ENCODE peak calls at places on chromosomes 12 and 14, in eight cellular contexts. L is GM23248, T is MM.1S, G is PC-3, S is GM23338, E is hepatocyte, D is HCT116, Z is SK-N-SH. J is an unnamed sample.

GRCh38 chr12:7645395-7646177 is 20.1 kb downstream of the APOBEC1 start:
- DNase-seq in G (peak; percentile 58), S (peak; percentile 79), D (peak; percentile 24), E (peak; percentile 56), L (peak; percentile 52), T (peak; percentile 37), Z (peak; percentile 52), J (peak; percentile 69)

GRCh38 chr14:105364100-105364708 is 34.1 kb upstream of the TEX22 start:
- DNase-seq in D (no peak), S (no peak), Z (peak; percentile 95), E (no peak), T (no peak), L (peak; percentile 93), G (no peak), J (no peak)

GRCh38 chr12:4272976-4273650 is 449 bp upstream of the CCND2 start:
- DNase-seq in E (no peak), T (peak; percentile 51), S (peak; percentile 34), L (no peak), Z (no peak), G (no peak), D (no peak), J (no peak)

GRCh38 chr12:2877959-2878732 is 1.1 kb downstream of the RHNO1 start:
- DNase-seq in T (no peak), G (no peak), S (no peak), D (no peak), L (peak; percentile 62), Z (no peak), E (peak; percentile 45), J (peak; percentile 54)

GRCh38 chr12:124747426-124748161 is 116.1 kb downstream of the SCARB1 start:
- DNase-seq in T (no peak), E (peak; percentile 73), D (no peak), L (peak; percentile 94), S (no peak), Z (no peak), G (peak; percentile 98), J (no peak)

GRCh38 chr14:91368681-91369416 is 48.8 kb downstream of the CCDC88C start:
- DNase-seq in T (peak; percentile 66), Z (no peak), D (no peak), G (no peak), S (no peak), E (no peak), L (no peak), J (peak; percentile 59)

GRCh38 chr12:10241781-10242180 is 29.1 kb downstream of the GABARAPL1 start:
- DNase-seq in S (peak; percentile 5), L (no peak), D (no peak), E (no peak), G (no peak), Z (no peak), T (no peak), J (no peak)

GRCh38 chr12:11763760-11764520 is 114.5 kb downstream of the ETV6 start:
- DNase-seq in Z (no peak), S (no peak), G (no peak), E (no peak), L (peak; percentile 80), D (no peak), T (no peak), J (no peak)

GRCh38 chr12:32587536-32588346 is 91.4 kb upstream of the DNM1L start:
- DNase-seq in T (no peak), S (no peak), G (no peak), L (no peak), Z (no peak), D (no peak), E (no peak), J (no peak)

GRCh38 chr12:40701756-40702155 is 9.5 kb downstream of the CNTN1 start:
- DNase-seq in S (no peak), G (no peak), E (no peak), L (no peak), T (no peak), D (no peak), Z (no peak), J (no peak)

GRCh38 chr14:91985521-91986255 is 38.2 kb upstream of the FBLN5 start:
- DNase-seq in D (no peak), L (peak; percentile 47), G (no peak), Z (no peak), T (no peak), E (no peak), S (no peak), J (no peak)

GRCh38 chr14:66857867-66858266 is 331.4 kb upstream of the GARIN2 start:
- DNase-seq in S (no peak), D (no peak), G (no peak), Z (no peak), E (no peak), L (no peak), T (no peak), J (no peak)

GRCh38 chr12:94152292-94153083 is 4.1 kb downstream of the PLXNC1 start:
- DNase-seq in L (no peak), S (no peak), T (no peak), G (peak; percentile 15), D (no peak), Z (no peak), E (peak; percentile 40), J (no peak)

DNA sequence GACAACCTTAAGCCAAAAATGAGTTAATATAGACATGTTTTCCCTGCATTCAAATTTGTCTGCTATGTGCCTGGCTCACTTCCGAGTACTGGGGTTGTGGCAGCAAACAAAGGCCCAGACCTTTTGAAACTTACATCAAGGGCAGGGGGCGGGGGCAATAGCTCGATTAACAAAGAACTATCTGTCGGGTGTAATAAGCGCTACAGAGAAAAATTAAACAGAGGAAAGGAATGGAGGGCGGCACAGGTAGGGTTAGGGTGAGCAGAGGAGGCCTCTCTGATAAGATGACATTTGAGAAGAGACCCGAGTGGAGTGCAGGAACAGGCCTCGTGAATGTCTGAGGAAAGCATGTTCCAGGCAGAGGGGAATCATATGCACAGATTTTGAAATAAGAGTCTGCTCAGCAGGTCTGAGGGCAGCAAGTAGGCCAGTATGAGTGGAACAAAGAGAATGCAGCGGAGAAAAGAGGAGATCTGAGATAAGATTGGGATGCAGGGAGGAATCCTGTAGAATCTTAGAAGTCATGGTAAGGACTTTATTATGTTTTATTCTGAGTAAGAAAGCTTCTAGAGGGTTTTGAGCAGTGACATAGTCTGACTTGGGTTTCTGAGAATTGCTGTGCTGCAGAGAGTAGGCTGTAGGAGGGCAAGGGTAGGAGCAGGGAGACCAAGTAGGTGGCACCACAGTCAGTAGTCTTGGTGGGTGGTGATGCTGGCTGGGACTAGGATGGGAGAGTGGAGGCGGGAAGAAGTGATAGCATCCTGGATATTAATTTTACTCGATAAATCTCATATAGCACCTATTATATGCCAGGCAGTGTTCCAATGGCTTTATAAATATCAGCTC is 52.6 kb downstream of the BICDL1 start:
- DNase-seq in D (no peak), T (no peak), E (no peak), L (no peak), G (no peak), Z (no peak), S (peak; percentile 44), J (no peak)
- H3K4me1 ChIP-seq in D (peaks cover 3% of the 10 kb centered on the region), T (no peaks in the 10 kb centered on the region), E (no peaks in the 10 kb centered on the region), L (no peaks in the 10 kb centered on the region), G (no peaks in the 10 kb centered on the region), Z (no peaks in the 10 kb centered on the region), S (peaks cover 6% of the 10 kb centered on the region), J (no peaks in the 10 kb centered on the region)

GRCh38 chr12:98741615-98742265 is 96.7 kb downstream of the APAF1 start:
- DNase-seq in L (no peak), T (no peak), G (no peak), D (no peak), S (peak; percentile 51), Z (no peak), E (no peak), J (no peak)
- TF ChIP-seq EZH2phosphoT487 in L (no peak), T (no peak), G (no peak), D (no peak), S (no peak), Z (no peak), E (no peak), J (no peak)

DNA sequence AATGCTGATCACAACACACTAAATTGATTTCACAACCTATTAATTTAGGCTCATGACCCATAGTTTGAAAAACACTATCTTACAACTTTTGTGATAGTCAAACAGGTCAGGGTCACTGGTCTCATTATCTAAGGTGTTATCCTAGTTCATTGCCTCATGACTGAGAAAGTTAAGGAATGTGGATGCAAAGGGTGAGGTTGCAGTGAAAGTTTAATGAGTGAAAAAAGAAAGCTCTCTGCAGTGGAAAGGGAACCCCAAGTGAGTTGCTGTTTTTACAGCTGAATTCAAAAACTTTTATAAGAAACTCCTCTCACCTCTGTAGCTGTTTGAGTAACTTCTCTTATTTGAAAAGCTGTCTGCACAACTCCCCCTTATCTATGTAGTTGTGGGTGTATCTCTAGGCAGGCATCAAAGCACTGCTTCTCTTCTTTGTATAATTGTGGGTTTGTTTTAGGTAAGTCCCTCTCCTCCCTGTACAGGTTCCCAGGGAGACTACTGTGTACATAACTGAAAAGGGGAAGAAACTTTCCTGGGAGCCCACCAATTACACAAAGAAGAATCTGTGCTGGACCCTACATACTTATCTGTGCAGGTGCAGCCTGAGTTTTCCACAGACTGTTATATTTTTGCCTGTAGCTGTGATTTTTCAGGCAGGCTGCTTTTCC is 18.9 kb downstream of the DNAL1 start:
- DNase-seq in L (no peak), Z (no peak), E (no peak), G (no peak), D (no peak), S (peak; percentile 12), T (no peak), J (no peak)
- H3K9me2 ChIP-seq in L (no peaks in the 10 kb centered on the region), Z (no peaks in the 10 kb centered on the region), E (no peaks in the 10 kb centered on the region), G (no peaks in the 10 kb centered on the region), D (no peaks in the 10 kb centered on the region), S (no peaks in the 10 kb centered on the region), T (no peaks in the 10 kb centered on the region), J (no peaks in the 10 kb centered on the region)

GRCh38 chr12:53990311-53991076 is 5.5 kb downstream of the HOXC10 start:
- DNase-seq in L (peak; percentile 56), D (no peak), E (no peak), Z (no peak), S (peak; percentile 54), T (no peak), G (peak; percentile 67), J (no peak)

GRCh38 chr12:53986686-53987180 is 1.8 kb downstream of the HOXC10 start:
- DNase-seq in E (no peak), T (no peak), G (no peak), S (no peak), Z (no peak), D (no peak), L (no peak), J (no peak)

GRCh38 chr12:53989227-53990113 is 4.5 kb downstream of the HOXC10 start:
- DNase-seq in D (no peak), L (peak; percentile 70), E (peak; percentile 74), T (peak; percentile 80), G (peak; percentile 77), Z (no peak), S (peak; percentile 68), J (peak; percentile 83)

GRCh38 chr12:53987748-53988147 is 2.8 kb downstream of the HOXC10 start:
- DNase-seq in Z (no peak), G (no peak), S (no peak), L (no peak), E (no peak), D (no peak), T (no peak), J (no peak)

DNA sequence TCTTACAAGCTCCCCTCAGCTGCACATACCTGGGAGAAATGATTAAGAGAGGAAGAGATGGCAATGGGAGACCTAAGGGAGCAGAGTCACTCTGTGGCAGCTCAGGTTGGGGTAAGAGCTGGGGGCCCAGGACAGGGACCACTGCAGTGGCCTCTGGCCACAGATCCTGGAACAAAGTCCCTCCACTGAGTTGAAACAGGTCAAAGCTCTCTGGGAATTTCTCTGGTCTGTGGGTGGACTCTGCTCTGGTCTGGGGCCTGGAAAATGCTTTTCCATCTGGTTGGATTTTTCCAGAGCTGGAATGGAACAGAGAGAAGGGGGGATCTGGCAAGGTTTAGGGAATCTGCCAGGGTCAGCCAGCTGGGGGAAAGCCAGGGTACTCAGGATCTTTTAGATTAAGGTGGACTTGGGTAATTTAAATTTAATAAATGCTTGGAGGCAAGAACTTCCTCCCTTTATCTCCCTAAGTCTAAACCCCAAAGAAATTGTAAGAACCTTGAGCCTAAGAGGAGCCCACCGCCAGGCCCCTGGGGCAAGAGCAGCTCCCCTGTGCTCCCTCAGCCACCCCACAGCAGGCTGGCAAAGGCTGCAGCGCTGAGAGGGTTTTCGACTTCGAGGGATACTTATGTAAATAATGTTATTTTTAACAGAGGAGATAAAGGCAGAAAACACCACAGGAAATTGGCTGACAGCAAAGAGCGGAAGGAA is 3.7 kb downstream of the HOXC10 start:
- DNase-seq in T (no peak), D (no peak), Z (no peak), G (no peak), E (no peak), S (no peak), L (no peak), J (no peak)
- H3K4me1 ChIP-seq in T (peaks cover 20% of the 10 kb centered on the region), D (peaks cover 4% of the 10 kb centered on the region), Z (no peaks in the 10 kb centered on the region), G (peaks cover 47% of the 10 kb centered on the region), E (peaks cover 14% of the 10 kb centered on the region), S (peaks cover 44% of the 10 kb centered on the region), L (peaks cover 26% of the 10 kb centered on the region), J (peaks cover 47% of the 10 kb centered on the region)

J was measured in OCI-LY7.